ENCODE peak calls at places on chromosomes 3 and 15, in ten cellular contexts. K, D, U, S, O, C, R, X, F and Q are unnamed samples.

GRCh38 chr15:89112341-89112971 is 24.2 kb downstream of the ABHD2 start:
- DNase-seq in K (no peak), U (no peak), R (no peak), D (no peak), F (peak), S (peak), X (no peak), O (peak), C (peak), Q (peak)

GRCh38 chr3:175240928-175241327 is 381.8 kb downstream of the NAALADL2 start:
- DNase-seq in K (no peak), R (no peak), C (no peak), S (no peak), F (no peak), X (no peak), O (no peak), D (no peak), U (no peak), Q (no peak)

GRCh38 chr15:52232327-52232726 is 41.1 kb upstream of the GNB5 start:
- DNase-seq in X (no peak), K (no peak), D (no peak), F (no peak), C (no peak), U (no peak), R (no peak), O (no peak), S (no peak), Q (no peak)

GRCh38 chr3:12408984-12409383 is 75.3 kb upstream of the TSEN2 start:
- DNase-seq in R (no peak), U (no peak), X (no peak), K (no peak), C (no peak), F (no peak), D (no peak), O (no peak), S (no peak), Q (no peak)

GRCh38 chr3:23987376-23987775 is 42.3 kb downstream of the NR1D2 start:
- DNase-seq in S (no peak), O (no peak), F (no peak), D (no peak), X (no peak), R (peak), C (peak), U (no peak), K (no peak), Q (no peak)

GRCh38 chr3:186461141-186461540 is 83.0 kb downstream of the CRYGS start:
- DNase-seq in U (no peak), K (no peak), C (peak), X (no peak), D (no peak), O (no peak), S (no peak), F (no peak), R (no peak), Q (no peak)

GRCh38 chr3:10189557-10190374 is 25.0 kb downstream of the IRAK2 start:
- DNase-seq in R (peak), S (peak), C (peak), F (peak), K (no peak), O (peak), U (peak), X (no peak), D (peak), Q (no peak)

GRCh38 chr3:192802957-192803899 is 75.9 kb upstream of the FGF12 start:
- DNase-seq in C (peak), U (no peak), R (no peak), K (no peak), O (no peak), S (no peak), D (no peak), F (no peak), X (no peak), Q (peak)

GRCh38 chr3:114052216-114052615 is 4.1 kb downstream of the CCDC191 start:
- DNase-seq in X (no peak), S (no peak), D (no peak), R (no peak), F (no peak), K (no peak), U (no peak), C (no peak), O (no peak), Q (no peak)

GRCh38 chr15:90221251-90221900 is 12.4 kb downstream of the CIB1 start:
- DNase-seq in F (peak), U (peak), S (peak), D (peak), C (peak), K (peak), O (no peak), R (peak), X (peak), Q (peak)

GRCh38 chr3:124422805-124423204 is 307.4 kb upstream of the UMPS start:
- DNase-seq in U (no peak), K (no peak), F (no peak), X (no peak), S (no peak), O (no peak), D (no peak), C (no peak), R (no peak), Q (no peak)

GRCh38 chr3:126704494-126705214 is 614 bp downstream of the CHCHD6 start:
- DNase-seq in D (no peak), O (no peak), F (no peak), S (no peak), K (no peak), C (no peak), U (peak), R (no peak), X (no peak), Q (no peak)

GRCh38 chr15:101121511-101122090 is 130.2 kb downstream of the CHSY1 start:
- DNase-seq in K (peak), C (peak), X (peak), R (peak), F (peak), D (peak), O (no peak), S (peak), U (peak), Q (peak)

GRCh38 chr3:71652786-71653419 is 69.4 kb upstream of the FOXP1 start:
- DNase-seq in O (peak), S (no peak), R (peak), X (peak), F (peak), K (no peak), D (peak), C (peak), U (no peak), Q (peak)

GRCh38 chr3:23999012-23999641 is 54.0 kb downstream of the NR1D2 start:
- DNase-seq in F (no peak), R (no peak), S (peak), K (peak), D (peak), O (no peak), X (peak), C (peak), U (peak), Q (peak)

GRCh38 chr3:123374016-123374415 is 74.9 kb downstream of the ADCY5 start:
- DNase-seq in F (no peak), K (no peak), D (no peak), C (no peak), R (no peak), O (no peak), X (no peak), S (no peak), U (no peak), Q (no peak)

GRCh38 chr3:64651286-64651685 is 36.5 kb downstream of the ADAMTS9 start:
- DNase-seq in R (no peak), K (no peak), D (no peak), X (no peak), C (no peak), S (no peak), O (no peak), U (no peak), F (no peak), Q (no peak)

GRCh38 chr3:124083990-124084389 is 92.1 kb upstream of the ROPN1 start:
- DNase-seq in U (no peak), C (no peak), X (no peak), R (no peak), O (no peak), D (no peak), F (no peak), K (no peak), S (no peak), Q (no peak)

GRCh38 chr15:41804361-41804760 is 23.5 kb upstream of the JMJD7 start:
- DNase-seq in X (no peak), D (no peak), R (no peak), C (no peak), U (no peak), K (no peak), S (no peak), O (no peak), F (no peak), Q (no peak)

GRCh38 chr3:37053753-37054152 is 60.4 kb downstream of the MLH1 start:
- DNase-seq in D (no peak), C (no peak), S (no peak), F (no peak), R (no peak), O (no peak), U (no peak), X (no peak), K (no peak), Q (no peak)

GRCh38 chr3:143847787-143848631 is at the start of gene SLC9A9:
- DNase-seq in D (peak), R (peak), F (peak), S (peak), K (peak), X (peak), U (peak), O (peak), C (peak), Q (peak)

GRCh38 chr3:12288466-12289129 is at the start of gene PPARG:
- DNase-seq in R (no peak), X (peak), O (no peak), K (no peak), U (peak), S (peak), C (peak), D (peak), F (peak), Q (peak)